ENCODE peak calls at places on chromosome 15, in seven cellular contexts. B is lower lobe of right lung, P is SK-N-SH, F is endodermal cell, A is suprapubic skin, G is ovary, H is NT2/D1. Q is an unnamed sample. For H3K4me1, the result is how much of the 10 kb centered on the place peaks cover.

GRCh38 chr15:71341811-71342550 is 226.7 kb downstream of the THSD4 start:
- DNase-seq in B (no peak), P (no peak), F (no peak), A (no peak), G (no peak), H (no peak), Q (no peak)

GRCh38 chr15:47822066-47822465 is 104.8 kb downstream of the SEMA6D start:
- DNase-seq in B (no peak), P (no peak), F (no peak), A (no peak), G (peak), H (no peak), Q (peak)

GRCh38 chr15:92808611-92809063 is 91.5 kb upstream of the CHD2 start:
- DNase-seq in B (peak), P (peak), F (no peak), A (no peak), G (peak), H (no peak), Q (peak)

GRCh38 chr15:29126821-29127461 is 142.7 kb downstream of the NSMCE3 start:
- DNase-seq in B (peak), P (peak), F (peak), A (no peak), G (no peak), H (no peak), Q (peak)

GRCh38 chr15:26864664-26865191 is 2.1 kb upstream of the GABRA5 start:
- DNase-seq in B (no peak), P (peak), F (peak), A (no peak), G (no peak), H (no peak), Q (no peak)

GRCh38 chr15:37072181-37072580 is 28.2 kb downstream of the MEIS2 start:
- DNase-seq in B (no peak), P (no peak), F (no peak), A (no peak), G (no peak), H (no peak), Q (no peak)

GRCh38 chr15:51401065-51401780 is 59.8 kb downstream of the GLDN start:
- DNase-seq in B (no peak), P (no peak), F (no peak), A (no peak), G (no peak), H (no peak), Q (no peak)

GRCh38 chr15:100572362-100572983 is 29.5 kb downstream of the LINS1 start:
- DNase-seq in B (no peak), P (no peak), F (no peak), A (no peak), G (no peak), H (no peak), Q (no peak)

GRCh38 chr15:41980654-41981323 is 8.4 kb upstream of the EHD4 start:
- DNase-seq in B (no peak), P (no peak), F (peak), A (peak), G (peak), H (no peak), Q (no peak)

GRCh38 chr15:70245932-70246622 is 148.4 kb upstream of the TLE3 start:
- DNase-seq in B (peak), P (no peak), F (peak), A (peak), G (peak), H (no peak), Q (no peak)

GRCh38 chr15:41284425-41285177 is 47.8 kb downstream of the OIP5 start:
- DNase-seq in B (no peak), P (peak), F (no peak), A (peak), G (no peak), H (no peak), Q (no peak)

DNA sequence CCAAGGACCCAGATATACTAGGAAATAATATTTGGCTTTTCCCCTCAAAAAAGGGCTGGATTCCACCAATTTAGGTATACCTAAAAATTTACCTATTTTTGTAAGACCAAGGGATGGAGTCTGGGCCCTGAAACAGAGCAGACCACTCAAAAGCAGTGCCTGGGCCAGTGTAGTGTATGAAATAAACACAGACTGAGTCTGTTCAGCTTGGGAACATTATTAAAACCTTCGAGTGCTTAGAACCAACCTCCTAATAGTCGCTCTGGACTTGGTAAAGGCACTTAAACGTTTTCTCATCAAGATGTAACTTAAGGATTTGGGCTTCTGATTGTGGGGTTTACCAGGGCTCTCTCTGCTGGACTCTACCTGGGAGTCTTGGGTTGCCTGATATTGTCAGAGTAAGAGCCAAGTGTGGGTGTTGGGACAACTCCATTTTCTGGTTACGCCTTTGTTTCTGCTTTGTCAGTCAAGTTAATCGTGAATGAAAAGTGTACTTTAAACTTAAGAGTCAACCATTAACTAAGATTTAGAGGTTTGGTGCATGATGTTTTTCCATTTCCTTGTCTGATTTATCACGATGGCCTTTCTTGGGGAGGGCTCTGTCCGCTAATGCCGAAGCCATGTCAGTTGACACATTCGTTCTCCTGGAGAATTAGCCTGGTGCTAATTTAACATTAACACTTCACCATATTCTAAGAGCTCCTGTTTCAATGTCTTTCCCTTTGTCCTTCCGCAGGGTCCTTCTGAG is 221.0 kb upstream of the TPM1 start:
- DNase-seq in B (no peak), P (no peak), F (no peak), A (no peak), G (no peak), H (no peak), Q (peak)
- H3K4me1 ChIP-seq in B (under half), P (under half), F (under half), A (under half), G (under half), H (under half), Q (under half)

DNA sequence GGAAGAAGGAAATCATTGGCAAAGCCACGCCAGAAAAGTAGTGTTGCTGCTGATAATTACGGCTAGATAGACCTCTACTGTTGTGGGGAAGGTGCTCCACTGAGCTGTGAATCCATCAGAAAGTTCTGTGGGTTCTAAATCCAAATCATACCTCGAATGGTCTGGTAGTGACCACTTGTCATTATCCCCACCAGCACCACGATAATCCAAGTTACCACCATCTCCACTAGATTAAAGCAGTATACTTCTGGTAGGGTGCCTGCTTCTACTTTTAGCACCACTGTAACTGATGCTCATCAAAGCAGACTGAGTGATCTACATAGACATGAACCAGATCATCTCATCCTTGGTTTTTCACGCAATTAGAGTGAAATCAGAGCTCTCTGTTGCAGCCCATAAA is 185.5 kb downstream of the FMN1 start:
- DNase-seq in B (no peak), P (no peak), F (no peak), A (no peak), G (no peak), H (no peak), Q (no peak)
- H3K4me1 ChIP-seq in B (under half), P (under half), F (under half), A (under half), G (under half), H (under half), Q (under half)

GRCh38 chr15:73750441-73750840 is 2.7 kb downstream of the INSYN1 start:
- DNase-seq in B (no peak), P (no peak), F (no peak), A (no peak), G (no peak), H (no peak), Q (no peak)

GRCh38 chr15:73747847-73748605 is 5.1 kb downstream of the INSYN1 start:
- DNase-seq in B (no peak), P (peak), F (no peak), A (no peak), G (no peak), H (no peak), Q (peak)

GRCh38 chr15:73748731-73749130 is 4.4 kb downstream of the INSYN1 start:
- DNase-seq in B (no peak), P (no peak), F (no peak), A (no peak), G (no peak), H (no peak), Q (no peak)

GRCh38 chr15:73750951-73751350 is 2.2 kb downstream of the INSYN1 start:
- DNase-seq in B (no peak), P (no peak), F (no peak), A (no peak), G (no peak), H (no peak), Q (no peak)

DNA sequence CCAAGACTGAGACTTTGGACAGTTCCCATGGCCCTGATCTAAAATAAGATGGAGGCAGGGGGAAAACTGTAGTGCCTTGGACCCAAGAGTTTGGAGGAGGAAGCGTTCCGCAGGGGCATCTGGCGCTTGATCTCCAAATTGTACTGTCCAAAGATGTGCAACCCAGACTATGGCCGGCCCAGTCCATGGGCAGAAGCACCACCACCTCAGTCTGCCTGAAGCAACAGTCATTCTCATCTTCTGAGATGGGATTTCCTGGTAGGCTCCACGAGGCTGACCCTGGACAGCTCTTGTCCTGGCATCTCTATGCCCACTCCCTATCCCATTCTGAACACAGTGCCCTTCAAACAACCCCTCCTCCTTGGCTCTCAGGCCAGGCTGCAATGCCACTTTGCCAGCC is 3.6 kb downstream of the INSYN1 start:
- DNase-seq in B (no peak), P (no peak), F (no peak), A (no peak), G (no peak), H (no peak), Q (no peak)
- H3K4me1 ChIP-seq in B (under half), P (under half), F (under half), A (under half), G (under half), H (under half), Q (under half)

GRCh38 chr15:81223346-81223971 is 26.8 kb downstream of the IL16 start:
- DNase-seq in B (no peak), P (no peak), F (no peak), A (no peak), G (no peak), H (no peak), Q (no peak)

GRCh38 chr15:81227716-81228115 is 31.0 kb downstream of the IL16 start:
- DNase-seq in B (no peak), P (no peak), F (no peak), A (no peak), G (no peak), H (no peak), Q (no peak)

GRCh38 chr15:81224232-81224631 is 27.6 kb downstream of the IL16 start:
- DNase-seq in B (no peak), P (no peak), F (no peak), A (no peak), G (no peak), H (no peak), Q (no peak)

GRCh38 chr15:81222007-81222406 is 25.3 kb downstream of the IL16 start:
- DNase-seq in B (no peak), P (no peak), F (no peak), A (no peak), G (no peak), H (no peak), Q (no peak)

DNA sequence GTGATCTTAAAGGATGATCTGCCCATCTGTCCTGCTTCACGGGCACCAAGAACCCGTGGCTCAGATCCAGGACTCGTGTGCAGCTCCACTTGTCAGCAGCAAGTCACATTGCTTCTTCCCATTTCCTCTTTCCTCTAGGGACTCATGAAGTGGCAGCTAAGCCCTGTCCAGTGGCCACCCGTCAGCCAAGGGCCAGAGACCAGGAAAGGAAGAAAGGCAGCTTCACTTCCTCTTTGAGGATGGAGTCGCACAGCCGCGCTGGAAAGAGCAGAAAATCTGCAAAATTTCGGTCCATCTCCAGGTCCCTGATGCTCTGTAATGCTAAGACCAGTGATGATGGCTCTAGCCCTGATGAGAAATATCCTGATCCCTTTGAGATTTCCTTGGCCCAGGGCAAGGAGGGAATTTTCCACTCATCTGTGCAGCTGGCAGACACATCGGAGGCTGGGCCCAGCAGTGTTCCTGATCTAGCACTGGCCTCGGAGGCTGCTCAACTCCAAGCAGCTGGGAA is 28.5 kb downstream of the IL16 start:
- DNase-seq in B (peak), P (no peak), F (no peak), A (peak), G (no peak), H (no peak), Q (no peak)
- H3K4me1 ChIP-seq in B (under half), P (under half), F (under half), A (half or more), G (under half), H (under half), Q (under half)

GRCh38 chr15:68232937-68233336 is 3.4 kb upstream of the CLN6 start:
- DNase-seq in B (no peak), P (no peak), F (no peak), A (no peak), G (no peak), H (no peak), Q (no peak)
- H3K4me1 ChIP-seq in B (under half), P (under half), F (under half), A (under half), G (under half), H (under half), Q (under half)

Q was measured in pancreas.